ENCODE peak calls at places on chromosome 1, in four cellular contexts. One of them, this sample, is unnamed.

GRCh38 chr1:147235822-147236221 is 6.7 kb upstream of the CHD1L start:
- DNase-seq in activated CD4-positive, alpha-beta T cell treated with anti-CD3 and anti-CD28 coated beads for 24 hours: no peak
- DNase-seq in anterior cingulate cortex: no peak
- DNase-seq in astrocyte of the cerebellum: no peak
- DNase-seq in this sample: no peak

GRCh38 chr1:43349594-43350306 is 9.0 kb upstream of the CDC20 start:
- DNase-seq in astrocyte of the cerebellum: peak
- DNase-seq in activated CD4-positive, alpha-beta T cell treated with anti-CD3 and anti-CD28 coated beads for 24 hours: no peak
- DNase-seq in anterior cingulate cortex: no peak
- DNase-seq in this sample: no peak

GRCh38 chr1:246324711-246325110 is 182.4 kb downstream of the SMYD3 start:
- DNase-seq in activated CD4-positive, alpha-beta T cell treated with anti-CD3 and anti-CD28 coated beads for 24 hours: no peak
- DNase-seq in anterior cingulate cortex: no peak
- DNase-seq in astrocyte of the cerebellum: no peak
- DNase-seq in this sample: no peak

GRCh38 chr1:168454211-168454815 is 89.5 kb downstream of the XCL2 start:
- DNase-seq in anterior cingulate cortex: no peak
- DNase-seq in astrocyte of the cerebellum: no peak
- DNase-seq in activated CD4-positive, alpha-beta T cell treated with anti-CD3 and anti-CD28 coated beads for 24 hours: no peak
- DNase-seq in this sample: no peak

GRCh38 chr1:43938383-43938782 is 4.8 kb downstream of the ARTN start:
- DNase-seq in anterior cingulate cortex: no peak
- DNase-seq in astrocyte of the cerebellum: no peak
- DNase-seq in activated CD4-positive, alpha-beta T cell treated with anti-CD3 and anti-CD28 coated beads for 24 hours: no peak
- DNase-seq in this sample: no peak

GRCh38 chr1:223106856-223107255 is 36.2 kb downstream of the TLR5 start:
- DNase-seq in astrocyte of the cerebellum: no peak
- DNase-seq in anterior cingulate cortex: no peak
- DNase-seq in activated CD4-positive, alpha-beta T cell treated with anti-CD3 and anti-CD28 coated beads for 24 hours: no peak
- DNase-seq in this sample: no peak

GRCh38 chr1:7441442-7441841 is 329.7 kb upstream of the VAMP3 start:
- DNase-seq in astrocyte of the cerebellum: no peak
- DNase-seq in activated CD4-positive, alpha-beta T cell treated with anti-CD3 and anti-CD28 coated beads for 24 hours: no peak
- DNase-seq in anterior cingulate cortex: no peak
- DNase-seq in this sample: no peak

GRCh38 chr1:160743266-160743665 is 4.2 kb downstream of the SLAMF7 start:
- DNase-seq in astrocyte of the cerebellum: no peak
- DNase-seq in anterior cingulate cortex: no peak
- DNase-seq in activated CD4-positive, alpha-beta T cell treated with anti-CD3 and anti-CD28 coated beads for 24 hours: no peak
- DNase-seq in this sample: no peak

GRCh38 chr1:171286032-171286705 is 27.8 kb upstream of the FMO4 start:
- DNase-seq in anterior cingulate cortex: no peak
- DNase-seq in astrocyte of the cerebellum: no peak
- DNase-seq in activated CD4-positive, alpha-beta T cell treated with anti-CD3 and anti-CD28 coated beads for 24 hours: no peak
- DNase-seq in this sample: no peak

GRCh38 chr1:164591858-164592257 is 32.9 kb downstream of the PBX1 start:
- DNase-seq in anterior cingulate cortex: no peak
- DNase-seq in astrocyte of the cerebellum: peak
- DNase-seq in activated CD4-positive, alpha-beta T cell treated with anti-CD3 and anti-CD28 coated beads for 24 hours: no peak
- DNase-seq in this sample: no peak

GRCh38 chr1:89799495-89799894 is 21.3 kb upstream of the LRRC8D start:
- DNase-seq in astrocyte of the cerebellum: no peak
- DNase-seq in anterior cingulate cortex: no peak
- DNase-seq in activated CD4-positive, alpha-beta T cell treated with anti-CD3 and anti-CD28 coated beads for 24 hours: no peak
- DNase-seq in this sample: no peak

GRCh38 chr1:27520651-27521050 is 30.7 kb upstream of the WASF2 start:
- DNase-seq in activated CD4-positive, alpha-beta T cell treated with anti-CD3 and anti-CD28 coated beads for 24 hours: no peak
- DNase-seq in anterior cingulate cortex: no peak
- DNase-seq in astrocyte of the cerebellum: no peak
- DNase-seq in this sample: peak

GRCh38 chr1:221715321-221716169 is 26.3 kb downstream of the DUSP10 start:
- DNase-seq in astrocyte of the cerebellum: no peak
- DNase-seq in activated CD4-positive, alpha-beta T cell treated with anti-CD3 and anti-CD28 coated beads for 24 hours: no peak
- DNase-seq in anterior cingulate cortex: no peak
- DNase-seq in this sample: no peak

GRCh38 chr1:148353461-148354283 is 129.4 kb downstream of the PPIAL4G start:
- DNase-seq in activated CD4-positive, alpha-beta T cell treated with anti-CD3 and anti-CD28 coated beads for 24 hours: no peak
- DNase-seq in anterior cingulate cortex: no peak
- DNase-seq in astrocyte of the cerebellum: no peak
- DNase-seq in this sample: no peak

GRCh38 chr1:222817529-222817928 is 2.7 kb downstream of the DISP1 start:
- DNase-seq in activated CD4-positive, alpha-beta T cell treated with anti-CD3 and anti-CD28 coated beads for 24 hours: no peak
- DNase-seq in anterior cingulate cortex: no peak
- DNase-seq in astrocyte of the cerebellum: peak
- DNase-seq in this sample: no peak

GRCh38 chr1:40808909-40809308 is 25.3 kb downstream of the KCNQ4 start:
- DNase-seq in astrocyte of the cerebellum: no peak
- DNase-seq in anterior cingulate cortex: no peak
- DNase-seq in activated CD4-positive, alpha-beta T cell treated with anti-CD3 and anti-CD28 coated beads for 24 hours: no peak
- DNase-seq in this sample: no peak

GRCh38 chr1:76279387-76279748 is 204.8 kb downstream of the ST6GALNAC3 start:
- DNase-seq in astrocyte of the cerebellum: no peak
- DNase-seq in anterior cingulate cortex: no peak
- DNase-seq in activated CD4-positive, alpha-beta T cell treated with anti-CD3 and anti-CD28 coated beads for 24 hours: no peak
- DNase-seq in this sample: no peak

GRCh38 chr1:177871633-177872562 is 98.0 kb downstream of the SEC16B start:
- DNase-seq in anterior cingulate cortex: no peak
- DNase-seq in astrocyte of the cerebellum: no peak
- DNase-seq in activated CD4-positive, alpha-beta T cell treated with anti-CD3 and anti-CD28 coated beads for 24 hours: no peak
- DNase-seq in this sample: no peak

GRCh38 chr1:7218210-7218832 is 433.1 kb downstream of the CAMTA1 start:
- DNase-seq in anterior cingulate cortex: no peak
- DNase-seq in activated CD4-positive, alpha-beta T cell treated with anti-CD3 and anti-CD28 coated beads for 24 hours: peak
- DNase-seq in astrocyte of the cerebellum: peak
- DNase-seq in this sample: no peak

GRCh38 chr1:1883092-1883858 is 7.6 kb downstream of the GNB1 start:
- DNase-seq in anterior cingulate cortex: no peak
- DNase-seq in activated CD4-positive, alpha-beta T cell treated with anti-CD3 and anti-CD28 coated beads for 24 hours: no peak
- DNase-seq in astrocyte of the cerebellum: no peak
- DNase-seq in this sample: no peak

GRCh38 chr1:185438936-185439335 is 121.9 kb upstream of the IVNS1ABP start:
- DNase-seq in anterior cingulate cortex: no peak
- DNase-seq in astrocyte of the cerebellum: no peak
- DNase-seq in activated CD4-positive, alpha-beta T cell treated with anti-CD3 and anti-CD28 coated beads for 24 hours: no peak
- DNase-seq in this sample: no peak

GRCh38 chr1:51303315-51303714 is 27.0 kb downstream of the TTC39A start:
- DNase-seq in anterior cingulate cortex: no peak
- DNase-seq in activated CD4-positive, alpha-beta T cell treated with anti-CD3 and anti-CD28 coated beads for 24 hours: no peak
- DNase-seq in astrocyte of the cerebellum: no peak
- DNase-seq in this sample: no peak

GRCh38 chr1:245234217-245235120 is 79.7 kb downstream of the KIF26B start:
- DNase-seq in activated CD4-positive, alpha-beta T cell treated with anti-CD3 and anti-CD28 coated beads for 24 hours: no peak
- DNase-seq in astrocyte of the cerebellum: no peak
- DNase-seq in anterior cingulate cortex: peak
- DNase-seq in this sample: no peak

GRCh38 chr1:186960866-186961265 is 132.1 kb downstream of the PLA2G4A start:
- DNase-seq in activated CD4-positive, alpha-beta T cell treated with anti-CD3 and anti-CD28 coated beads for 24 hours: no peak
- DNase-seq in anterior cingulate cortex: no peak
- DNase-seq in astrocyte of the cerebellum: no peak
- DNase-seq in this sample: no peak

GRCh38 chr1:173329747-173330146 is 122.6 kb upstream of the TNFSF4 start:
- DNase-seq in activated CD4-positive, alpha-beta T cell treated with anti-CD3 and anti-CD28 coated beads for 24 hours: no peak
- DNase-seq in astrocyte of the cerebellum: peak
- DNase-seq in anterior cingulate cortex: no peak
- DNase-seq in this sample: no peak

GRCh38 chr1:32926562-32926961 is 25.4 kb upstream of the TMEM54 start:
- DNase-seq in activated CD4-positive, alpha-beta T cell treated with anti-CD3 and anti-CD28 coated beads for 24 hours: no peak
- DNase-seq in astrocyte of the cerebellum: no peak
- DNase-seq in anterior cingulate cortex: no peak
- DNase-seq in this sample: no peak

GRCh38 chr1:5492861-5493260 is 499.4 kb downstream of the NPHP4 start:
- DNase-seq in astrocyte of the cerebellum: no peak
- DNase-seq in anterior cingulate cortex: no peak
- DNase-seq in activated CD4-positive, alpha-beta T cell treated with anti-CD3 and anti-CD28 coated beads for 24 hours: no peak
- DNase-seq in this sample: peak

GRCh38 chr1:216076751-216077150 is 346.5 kb downstream of the USH2A start:
- DNase-seq in anterior cingulate cortex: no peak
- DNase-seq in astrocyte of the cerebellum: no peak
- DNase-seq in activated CD4-positive, alpha-beta T cell treated with anti-CD3 and anti-CD28 coated beads for 24 hours: no peak
- DNase-seq in this sample: no peak

GRCh38 chr1:50080904-50081586 is 27.7 kb upstream of the ELAVL4 start:
- DNase-seq in activated CD4-positive, alpha-beta T cell treated with anti-CD3 and anti-CD28 coated beads for 24 hours: no peak
- DNase-seq in anterior cingulate cortex: no peak
- DNase-seq in astrocyte of the cerebellum: no peak
- DNase-seq in this sample: no peak

GRCh38 chr1:117290855-117291254 is 76.4 kb upstream of the MAN1A2 start:
- DNase-seq in astrocyte of the cerebellum: no peak
- DNase-seq in anterior cingulate cortex: no peak
- DNase-seq in activated CD4-positive, alpha-beta T cell treated with anti-CD3 and anti-CD28 coated beads for 24 hours: no peak
- DNase-seq in this sample: no peak

GRCh38 chr1:9316512-9316911 is 23.8 kb downstream of the SPSB1 start:
- DNase-seq in activated CD4-positive, alpha-beta T cell treated with anti-CD3 and anti-CD28 coated beads for 24 hours: no peak
- DNase-seq in anterior cingulate cortex: no peak
- DNase-seq in astrocyte of the cerebellum: no peak
- DNase-seq in this sample: no peak

This sample was measured in posterior cingulate gyrus.